ENCODE peak calls at places on chromosomes 3 and 15, in six cellular contexts. One of them, this sample, is unnamed.

GRCh38 chr3:194023501-194024280 is 112.3 kb upstream of the HES1 start:
- DNase-seq in colonic mucosa: no peak
- DNase-seq in astrocyte: no peak
- DNase-seq in HCT116: no peak
- DNase-seq in fibroblast of lung: no peak
- DNase-seq in Karpas-422: no peak
- DNase-seq in this sample: no peak

GRCh38 chr15:66927326-66928077 is 137.9 kb upstream of the SMAD3 start:
- DNase-seq in colonic mucosa: no peak
- DNase-seq in astrocyte: no peak
- DNase-seq in HCT116: no peak
- DNase-seq in fibroblast of lung: no peak
- DNase-seq in Karpas-422: no peak
- DNase-seq in this sample: no peak

GRCh38 chr15:91469627-91470567 is 369.8 kb downstream of the SV2B start:
- DNase-seq in colonic mucosa: peak
- DNase-seq in astrocyte: no peak
- DNase-seq in HCT116: no peak
- DNase-seq in fibroblast of lung: no peak
- DNase-seq in Karpas-422: no peak
- DNase-seq in this sample: no peak

GRCh38 chr3:62100233-62100989 is 272.9 kb downstream of the FEZF2 start:
- DNase-seq in colonic mucosa: no peak
- DNase-seq in astrocyte: no peak
- DNase-seq in HCT116: no peak
- DNase-seq in fibroblast of lung: no peak
- DNase-seq in Karpas-422: no peak
- DNase-seq in this sample: no peak

GRCh38 chr3:147157629-147158028 is 248.7 kb downstream of the ZIC4 start:
- DNase-seq in colonic mucosa: no peak
- DNase-seq in astrocyte: no peak
- DNase-seq in HCT116: no peak
- DNase-seq in fibroblast of lung: peak
- DNase-seq in Karpas-422: no peak
- DNase-seq in this sample: no peak

GRCh38 chr15:90701880-90702630 is 15.1 kb upstream of the BLM start:
- DNase-seq in colonic mucosa: no peak
- DNase-seq in astrocyte: no peak
- DNase-seq in HCT116: no peak
- DNase-seq in fibroblast of lung: no peak
- DNase-seq in Karpas-422: no peak
- DNase-seq in this sample: no peak

GRCh38 chr3:42493798-42494151 is 8.7 kb upstream of the VIPR1 start:
- DNase-seq in colonic mucosa: peak
- DNase-seq in astrocyte: no peak
- DNase-seq in HCT116: no peak
- DNase-seq in fibroblast of lung: no peak
- DNase-seq in Karpas-422: no peak
- DNase-seq in this sample: no peak

GRCh38 chr3:38163117-38163870 is 2.0 kb upstream of the OXSR1 start:
- DNase-seq in colonic mucosa: no peak
- DNase-seq in astrocyte: no peak
- DNase-seq in HCT116: no peak
- DNase-seq in fibroblast of lung: no peak
- DNase-seq in Karpas-422: peak
- DNase-seq in this sample: no peak

GRCh38 chr3:122961146-122961545 is 66.4 kb downstream of the SEMA5B start:
- DNase-seq in colonic mucosa: no peak
- DNase-seq in astrocyte: peak
- DNase-seq in HCT116: no peak
- DNase-seq in fibroblast of lung: peak
- DNase-seq in Karpas-422: no peak
- DNase-seq in this sample: no peak

GRCh38 chr3:179297971-179298725 is 24.7 kb upstream of the ZNF639 start:
- DNase-seq in colonic mucosa: no peak
- DNase-seq in astrocyte: peak
- DNase-seq in HCT116: no peak
- DNase-seq in fibroblast of lung: peak
- DNase-seq in Karpas-422: no peak
- DNase-seq in this sample: no peak

GRCh38 chr3:188090626-188091309 is 63.2 kb upstream of the LPP start:
- DNase-seq in colonic mucosa: no peak
- DNase-seq in astrocyte: no peak
- DNase-seq in HCT116: no peak
- DNase-seq in fibroblast of lung: no peak
- DNase-seq in Karpas-422: no peak
- DNase-seq in this sample: no peak

GRCh38 chr3:156161172-156161571 is 40.8 kb downstream of the KCNAB1 start:
- DNase-seq in colonic mucosa: no peak
- DNase-seq in astrocyte: peak
- DNase-seq in HCT116: no peak
- DNase-seq in fibroblast of lung: peak
- DNase-seq in Karpas-422: no peak
- DNase-seq in this sample: no peak

GRCh38 chr3:13530241-13531009 is 18.5 kb upstream of the FBLN2 start:
- DNase-seq in colonic mucosa: no peak
- DNase-seq in astrocyte: no peak
- DNase-seq in HCT116: no peak
- DNase-seq in fibroblast of lung: no peak
- DNase-seq in Karpas-422: no peak
- DNase-seq in this sample: no peak

GRCh38 chr15:54816406-54816805 is 380.3 kb downstream of the RSL24D1 start:
- DNase-seq in colonic mucosa: no peak
- DNase-seq in astrocyte: no peak
- DNase-seq in HCT116: no peak
- DNase-seq in fibroblast of lung: no peak
- DNase-seq in Karpas-422: no peak
- DNase-seq in this sample: no peak

GRCh38 chr3:86771741-86772512 is 219.0 kb downstream of the VGLL3 start:
- DNase-seq in colonic mucosa: no peak
- DNase-seq in astrocyte: no peak
- DNase-seq in HCT116: no peak
- DNase-seq in fibroblast of lung: no peak
- DNase-seq in Karpas-422: no peak
- DNase-seq in this sample: no peak

GRCh38 chr3:122745365-122746021 is 48.1 kb downstream of the HSPBAP1 start:
- DNase-seq in colonic mucosa: no peak
- DNase-seq in astrocyte: peak
- DNase-seq in HCT116: no peak
- DNase-seq in fibroblast of lung: peak
- DNase-seq in Karpas-422: no peak
- DNase-seq in this sample: no peak

GRCh38 chr3:194532591-194532990 is 45.8 kb upstream of the ATP13A3 start:
- DNase-seq in colonic mucosa: no peak
- DNase-seq in astrocyte: no peak
- DNase-seq in HCT116: no peak
- DNase-seq in fibroblast of lung: no peak
- DNase-seq in Karpas-422: no peak
- DNase-seq in this sample: no peak

GRCh38 chr15:45387379-45388007 is 9.1 kb upstream of the GATM start:
- DNase-seq in colonic mucosa: no peak
- DNase-seq in astrocyte: no peak
- DNase-seq in HCT116: no peak
- DNase-seq in fibroblast of lung: no peak
- DNase-seq in Karpas-422: no peak
- DNase-seq in this sample: no peak

GRCh38 chr15:35934383-35935049 is 388.6 kb upstream of the DPH6 start:
- DNase-seq in colonic mucosa: no peak
- DNase-seq in astrocyte: no peak
- DNase-seq in HCT116: no peak
- DNase-seq in fibroblast of lung: no peak
- DNase-seq in Karpas-422: no peak
- DNase-seq in this sample: no peak

GRCh38 chr15:25510146-25510545 is 71.3 kb upstream of the UBE3A start:
- DNase-seq in colonic mucosa: no peak
- DNase-seq in astrocyte: peak
- DNase-seq in HCT116: no peak
- DNase-seq in fibroblast of lung: peak
- DNase-seq in Karpas-422: no peak
- DNase-seq in this sample: no peak

GRCh38 chr3:95394286-95394685 is 1331.4 kb downstream of the NSUN3 start:
- DNase-seq in colonic mucosa: no peak
- DNase-seq in astrocyte: no peak
- DNase-seq in HCT116: no peak
- DNase-seq in fibroblast of lung: no peak
- DNase-seq in Karpas-422: no peak
- DNase-seq in this sample: no peak

GRCh38 chr3:182567666-182568065 is 225.6 kb upstream of the ATP11B start:
- DNase-seq in colonic mucosa: no peak
- DNase-seq in astrocyte: peak
- DNase-seq in HCT116: no peak
- DNase-seq in fibroblast of lung: peak
- DNase-seq in Karpas-422: no peak
- DNase-seq in this sample: peak

GRCh38 chr3:157122116-157122515 is 37.8 kb downstream of the CCNL1 start:
- DNase-seq in colonic mucosa: no peak
- DNase-seq in astrocyte: peak
- DNase-seq in HCT116: peak
- DNase-seq in fibroblast of lung: peak
- DNase-seq in Karpas-422: no peak
- DNase-seq in this sample: no peak

GRCh38 chr3:160400631-160401150 is 1.2 kb downstream of the SMC4 start:
- DNase-seq in colonic mucosa: peak
- DNase-seq in astrocyte: no peak
- DNase-seq in HCT116: no peak
- DNase-seq in fibroblast of lung: no peak
- DNase-seq in Karpas-422: peak
- DNase-seq in this sample: no peak

GRCh38 chr3:136818851-136819783 is at the start of gene SLC35G2:
- DNase-seq in colonic mucosa: peak
- DNase-seq in astrocyte: peak
- DNase-seq in HCT116: no peak
- DNase-seq in fibroblast of lung: peak
- DNase-seq in Karpas-422: peak
- DNase-seq in this sample: peak

GRCh38 chr15:72011291-72011940 is 106.5 kb downstream of the MYO9A start:
- DNase-seq in colonic mucosa: no peak
- DNase-seq in astrocyte: no peak
- DNase-seq in HCT116: no peak
- DNase-seq in fibroblast of lung: no peak
- DNase-seq in Karpas-422: no peak
- DNase-seq in this sample: no peak

GRCh38 chr15:85543741-85544155 is 163.3 kb downstream of the AKAP13 start:
- DNase-seq in colonic mucosa: peak
- DNase-seq in astrocyte: no peak
- DNase-seq in HCT116: no peak
- DNase-seq in fibroblast of lung: no peak
- DNase-seq in Karpas-422: no peak
- DNase-seq in this sample: no peak

GRCh38 chr3:27943106-27943505 is 221.0 kb upstream of the EOMES start:
- DNase-seq in colonic mucosa: peak
- DNase-seq in astrocyte: no peak
- DNase-seq in HCT116: peak
- DNase-seq in fibroblast of lung: no peak
- DNase-seq in Karpas-422: peak
- DNase-seq in this sample: no peak

GRCh38 chr15:90203922-90204321 is 2.8 kb downstream of the SEMA4B start:
- DNase-seq in colonic mucosa: no peak
- DNase-seq in astrocyte: no peak
- DNase-seq in HCT116: no peak
- DNase-seq in fibroblast of lung: no peak
- DNase-seq in Karpas-422: no peak
- DNase-seq in this sample: no peak

GRCh38 chr3:120907659-120908029 is 361 bp upstream of the STXBP5L start:
- DNase-seq in colonic mucosa: no peak
- DNase-seq in astrocyte: no peak
- DNase-seq in HCT116: no peak
- DNase-seq in fibroblast of lung: no peak
- DNase-seq in Karpas-422: no peak
- DNase-seq in this sample: no peak
- H3K4me3 ChIP-seq in colonic mucosa: peak
- H3K4me3 ChIP-seq in astrocyte: peak
- H3K4me3 ChIP-seq in HCT116: no peak
- H3K4me3 ChIP-seq in fibroblast of lung: no peak
- H3K4me3 ChIP-seq in Karpas-422: no peak
- H3K4me3 ChIP-seq in this sample: peak

GRCh38 chr3:57164217-57164605 is 942 bp downstream of the IL17RD start:
- DNase-seq in colonic mucosa: peak
- DNase-seq in astrocyte: no peak
- DNase-seq in HCT116: no peak
- DNase-seq in fibroblast of lung: peak
- DNase-seq in Karpas-422: no peak
- DNase-seq in this sample: no peak

GRCh38 chr3:57163751-57164150 is 1.4 kb downstream of the IL17RD start:
- DNase-seq in colonic mucosa: no peak
- DNase-seq in astrocyte: no peak
- DNase-seq in HCT116: no peak
- DNase-seq in fibroblast of lung: no peak
- DNase-seq in Karpas-422: no peak
- DNase-seq in this sample: no peak

GRCh38 chr3:57166660-57167059 is 1.5 kb upstream of the IL17RD start:
- DNase-seq in colonic mucosa: no peak
- DNase-seq in astrocyte: no peak
- DNase-seq in HCT116: no peak
- DNase-seq in fibroblast of lung: no peak
- DNase-seq in Karpas-422: no peak
- DNase-seq in this sample: no peak

GRCh38 chr3:57164606-57165573 is at the start of gene IL17RD:
- DNase-seq in colonic mucosa: peak
- DNase-seq in astrocyte: no peak
- DNase-seq in HCT116: peak
- DNase-seq in fibroblast of lung: peak
- DNase-seq in Karpas-422: peak
- DNase-seq in this sample: peak

GRCh38 chr3:57165637-57166036 is 484 bp upstream of the IL17RD start:
- DNase-seq in colonic mucosa: no peak
- DNase-seq in astrocyte: no peak
- DNase-seq in HCT116: no peak
- DNase-seq in fibroblast of lung: no peak
- DNase-seq in Karpas-422: no peak
- DNase-seq in this sample: no peak
- H3K27ac ChIP-seq in colonic mucosa: no peak
- H3K27ac ChIP-seq in astrocyte: no peak
- H3K27ac ChIP-seq in HCT116: no peak
- H3K27ac ChIP-seq in fibroblast of lung: no peak
- H3K27ac ChIP-seq in Karpas-422: no peak
- H3K27ac ChIP-seq in this sample: no peak

DNA sequence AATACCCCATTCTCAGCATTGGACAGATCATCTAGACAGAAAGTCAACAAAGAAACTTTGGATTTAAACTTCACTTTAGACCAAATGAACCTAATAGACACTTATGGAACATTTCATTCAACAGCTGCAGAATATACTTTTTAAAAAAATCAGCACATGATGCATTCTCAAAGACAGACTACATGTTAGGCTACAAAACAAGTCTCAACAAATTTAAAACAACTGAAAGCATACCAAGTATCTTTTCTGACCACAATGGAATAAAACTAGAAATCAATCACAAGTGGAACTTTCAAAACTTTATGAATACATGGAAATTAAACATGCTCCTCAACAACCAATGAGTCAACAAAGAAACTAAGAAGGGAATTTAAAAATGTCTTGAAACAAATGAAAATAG is 37.9 kb downstream of the SERP1 start:
- DNase-seq in colonic mucosa: no peak
- DNase-seq in astrocyte: no peak
- DNase-seq in HCT116: no peak
- DNase-seq in fibroblast of lung: no peak
- DNase-seq in Karpas-422: no peak
- DNase-seq in this sample: no peak
- H3K9ac ChIP-seq in colonic mucosa: no peak
- H3K9ac ChIP-seq in astrocyte: no peak
- H3K9ac ChIP-seq in HCT116: no peak
- H3K9ac ChIP-seq in fibroblast of lung: no peak
- H3K9ac ChIP-seq in Karpas-422: no peak
- H3K9ac ChIP-seq in this sample: no peak

GRCh38 chr15:76346666-76347506 is 10.3 kb downstream of the ISL2 start:
- DNase-seq in colonic mucosa: peak
- DNase-seq in astrocyte: no peak
- DNase-seq in HCT116: no peak
- DNase-seq in fibroblast of lung: peak
- DNase-seq in Karpas-422: no peak
- DNase-seq in this sample: no peak
- H3K4me3 ChIP-seq in colonic mucosa: peak
- H3K4me3 ChIP-seq in astrocyte: peak
- H3K4me3 ChIP-seq in HCT116: peak
- H3K4me3 ChIP-seq in fibroblast of lung: peak
- H3K4me3 ChIP-seq in Karpas-422: no peak
- H3K4me3 ChIP-seq in this sample: peak

This sample was measured in neuronal stem cell.